ENCODE peak calls at places on chromosomes 4 and X, in four cellular contexts. Q is HCT116, R is K562, B is H1. D is an unnamed sample.

GRCh38 chr4:129641179-129641578 is 545.2 kb downstream of the C4orf33 start:
- DNase-seq in R (peak), B (peak), Q (peak), D (peak)

GRCh38 chr4:16626945-16627344 is 271.5 kb downstream of the LDB2 start:
- DNase-seq in B (no peak), R (no peak), Q (no peak), D (no peak)

GRCh38 chr4:188960411-188961093 is 821.3 kb downstream of the TRIML1 start:
- DNase-seq in B (no peak), Q (no peak), R (no peak), D (no peak)

GRCh38 chrX:95063554-95063953 is 1389.5 kb downstream of the FAM133A start:
- DNase-seq in Q (no peak), B (no peak), R (no peak), D (no peak)

GRCh38 chr4:18366762-18367358 is 345.3 kb upstream of the LCORL start:
- DNase-seq in B (no peak), R (no peak), Q (no peak), D (peak)

GRCh38 chrX:72330131-72330530 is 24.4 kb upstream of the CITED1 start:
- DNase-seq in Q (no peak), B (no peak), R (no peak), D (no peak)

GRCh38 chr4:71498002-71498401 is 159.2 kb downstream of the SLC4A4 start:
- DNase-seq in R (no peak), Q (no peak), B (no peak), D (no peak)

GRCh38 chr4:156970501-156971167 is 965 bp downstream of the PDGFC start:
- DNase-seq in B (no peak), Q (no peak), R (no peak), D (no peak)

DNA sequence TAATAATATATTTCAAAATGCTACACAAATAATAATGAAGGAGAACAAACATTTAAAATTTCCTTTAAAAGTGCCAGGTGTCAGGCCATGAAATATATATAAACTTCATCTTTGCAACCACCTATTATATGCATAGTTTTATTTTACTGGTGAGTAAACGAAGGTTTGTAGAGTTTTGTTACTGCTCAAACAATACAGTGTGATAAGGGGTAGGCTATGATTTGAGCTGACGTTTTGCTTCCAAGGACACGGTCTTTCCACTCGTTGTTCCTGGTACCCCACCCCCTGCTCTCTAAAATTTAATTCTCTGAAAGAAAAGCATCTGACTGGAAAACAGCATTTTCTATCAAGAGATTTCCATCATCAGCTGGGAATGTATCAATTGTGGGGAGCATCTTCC is 27.2 kb upstream of the GPRIN3 start:
- DNase-seq in B (no peak), Q (no peak), R (no peak), D (no peak)
- TF ChIP-seq EGR1 in B (no peak), Q (no peak), R (no peak), D (no peak)

GRCh38 chr4:185936650-185937376 is 124.8 kb upstream of the SORBS2 start:
- DNase-seq in R (no peak), Q (no peak), B (no peak), D (no peak)

GRCh38 chr4:185931375-185931774 is 119.4 kb upstream of the SORBS2 start:
- DNase-seq in B (no peak), R (no peak), Q (no peak), D (no peak)

GRCh38 chr4:185932491-185932890 is 120.5 kb upstream of the SORBS2 start:
- DNase-seq in B (no peak), Q (no peak), R (no peak), D (no peak)

GRCh38 chr4:185931986-185932385 is 120.0 kb upstream of the SORBS2 start:
- DNase-seq in B (no peak), R (no peak), Q (no peak), D (no peak)

DNA sequence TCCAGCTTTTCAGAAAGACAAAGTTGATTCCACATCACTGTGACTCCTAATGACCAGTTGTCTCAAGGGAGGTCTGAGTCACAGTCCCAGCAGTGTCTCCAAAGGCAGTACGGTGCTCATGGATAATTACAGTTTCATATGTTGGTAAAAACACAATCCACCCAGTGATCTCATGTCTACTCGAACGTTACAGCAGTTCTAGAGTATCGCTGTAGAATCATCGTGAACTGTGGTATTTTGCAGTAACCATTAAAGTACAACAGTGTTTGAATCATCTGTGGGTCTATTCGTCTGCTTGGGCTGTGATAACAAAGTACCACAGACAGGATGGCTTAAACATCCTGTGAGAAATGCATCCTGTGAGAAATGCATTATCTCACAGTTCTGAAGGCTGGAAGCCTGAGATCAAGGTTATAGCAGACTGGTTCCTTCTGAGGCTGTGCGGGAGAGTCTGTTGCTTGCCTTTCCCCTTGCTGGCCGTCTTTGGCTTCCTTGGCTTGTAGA is 121.1 kb upstream of the SORBS2 start:
- DNase-seq in R (no peak), Q (no peak), B (no peak), D (no peak)
- TF ChIP-seq EGR1 in R (no peak), Q (no peak), B (no peak), D (no peak)

DNA sequence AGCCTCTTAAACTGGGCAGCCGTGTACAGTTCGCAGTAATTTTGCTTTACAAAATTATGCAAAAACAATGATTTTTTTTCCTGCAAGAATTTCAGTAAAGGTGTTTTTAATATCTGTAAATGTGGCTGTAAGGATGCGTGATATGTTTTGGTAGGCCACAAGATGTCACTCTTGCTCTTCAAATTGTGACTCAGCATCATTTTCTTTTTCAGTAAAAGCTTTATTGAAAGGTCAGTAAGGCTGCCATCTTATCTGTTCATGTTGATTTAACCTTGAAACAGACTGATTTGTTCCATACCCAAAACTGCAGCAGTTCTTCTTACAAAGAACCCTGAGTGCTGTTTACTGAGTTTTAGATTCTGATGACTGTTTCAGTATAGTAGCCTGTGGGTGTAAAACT is 39.9 kb downstream of the TXLNG start:
- DNase-seq in B (no peak), Q (no peak), R (peak), D (no peak)
- TF ChIP-seq EGR1 in B (no peak), Q (no peak), R (no peak), D (no peak)

DNA sequence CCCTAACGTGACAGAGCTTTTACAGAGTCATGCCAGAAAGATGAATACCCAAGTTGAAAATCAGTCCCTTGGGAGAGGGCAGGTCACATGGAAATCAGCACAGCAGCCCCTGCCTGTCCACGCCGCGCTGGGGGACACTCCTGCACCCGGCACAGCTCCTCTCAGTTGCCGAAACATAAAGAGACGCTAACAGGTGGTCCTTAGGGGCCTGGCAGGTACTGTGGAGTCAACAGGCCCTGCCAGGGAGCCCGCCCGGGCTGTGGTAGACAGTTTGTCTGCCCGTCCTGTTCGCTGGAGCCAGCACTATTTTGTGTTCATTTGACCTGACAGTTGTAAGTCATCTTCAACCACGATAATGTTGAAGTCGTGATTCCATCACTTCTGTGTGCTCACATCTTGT is 30.5 kb downstream of the NELFA start:
- DNase-seq in R (no peak), Q (no peak), B (no peak), D (no peak)
- TF ChIP-seq EGR1 in R (no peak), Q (no peak), B (no peak), D (no peak)

DNA sequence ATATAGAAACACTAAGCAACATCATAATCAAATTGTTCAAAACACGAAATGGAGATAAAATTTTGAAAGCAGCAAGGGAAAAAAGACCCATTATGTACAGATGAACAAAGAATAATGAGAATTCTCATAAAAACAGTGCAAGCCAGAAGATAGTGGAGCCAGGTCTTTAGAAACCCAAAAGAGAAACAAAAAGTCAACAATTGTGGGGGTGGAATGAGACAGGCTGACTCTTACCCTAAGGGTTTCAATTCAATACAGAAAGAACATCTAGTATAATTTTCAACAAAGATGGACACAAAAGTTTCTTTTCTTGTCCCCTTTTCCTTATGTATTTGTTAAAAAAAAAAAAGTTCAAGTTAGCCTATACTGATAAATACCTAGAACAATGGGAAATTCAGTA is 34.0 kb upstream of the MAGEB2 start:
- DNase-seq in Q (no peak), R (no peak), B (no peak), D (no peak)
- TF ChIP-seq EGR1 in Q (no peak), R (no peak), B (no peak), D (no peak)

GRCh38 chr4:100933628-100934027 is 413.7 kb downstream of the PPP3CA start:
- DNase-seq in R (no peak), B (no peak), Q (no peak), D (no peak)
- TF ChIP-seq EGR1 in R (no peak), B (no peak), Q (no peak), D (no peak)

GRCh38 chr4:61201562-61202099 is 1.5 kb downstream of the ADGRL3 start:
- DNase-seq in B (no peak), R (no peak), Q (no peak), D (no peak)

GRCh38 chr4:61200991-61201526 is 933 bp downstream of the ADGRL3 start:
- DNase-seq in R (no peak), Q (no peak), B (no peak), D (no peak)

GRCh38 chr4:61202100-61202637 is 2.0 kb downstream of the ADGRL3 start:
- DNase-seq in B (no peak), Q (no peak), R (no peak), D (no peak)

GRCh38 chr4:61202638-61203495 is 2.7 kb downstream of the ADGRL3 start:
- DNase-seq in B (no peak), Q (no peak), R (no peak), D (no peak)

GRCh38 chr4:61204353-61204752 is 4.2 kb downstream of the ADGRL3 start:
- DNase-seq in Q (no peak), R (no peak), B (no peak), D (no peak)
- TF ChIP-seq EGR1 in Q (no peak), R (no peak), B (no peak), D (no peak)

GRCh38 chr4:122224348-122224747 is 72.2 kb downstream of the BLTP1 start:
- DNase-seq in Q (no peak), R (peak), B (no peak), D (no peak)
- TF ChIP-seq EGR1 in Q (no peak), R (no peak), B (no peak), D (no peak)

GRCh38 chr4:40628888-40629287 is 776 bp downstream of the RBM47 start:
- DNase-seq in B (no peak), Q (no peak), R (no peak), D (no peak)
- TF ChIP-seq EGR1 in B (no peak), Q (no peak), R (no peak), D (no peak)